ENCODE peak calls at places on chromosomes 12 and 14, in five cellular contexts. One of them, this sample, is unnamed.

GRCh38 chr12:123928897-123929296 is 43.7 kb downstream of the CCDC92 start:
- DNase-seq in heart left ventricle: no peak
- DNase-seq in mammary epithelial cell: no peak
- DNase-seq in testis: no peak
- DNase-seq in stomach: no peak
- DNase-seq in this sample: no peak

GRCh38 chr12:132528564-132529106 is 38.7 kb downstream of the FBRSL1 start:
- DNase-seq in heart left ventricle: no peak
- DNase-seq in mammary epithelial cell: no peak
- DNase-seq in testis: no peak
- DNase-seq in stomach: no peak
- DNase-seq in this sample: no peak

GRCh38 chr12:67468549-67469245 is 179.8 kb upstream of the DYRK2 start:
- DNase-seq in heart left ventricle: no peak
- DNase-seq in mammary epithelial cell: no peak
- DNase-seq in testis: no peak
- DNase-seq in stomach: no peak
- DNase-seq in this sample: no peak

GRCh38 chr14:96383445-96383844 is 8.5 kb upstream of the AK7 start:
- DNase-seq in heart left ventricle: no peak
- DNase-seq in mammary epithelial cell: peak
- DNase-seq in testis: no peak
- DNase-seq in stomach: no peak
- DNase-seq in this sample: no peak

GRCh38 chr14:93274055-93274806 is 58.6 kb downstream of the BTBD7 start:
- DNase-seq in heart left ventricle: no peak
- DNase-seq in mammary epithelial cell: peak
- DNase-seq in testis: no peak
- DNase-seq in stomach: no peak
- DNase-seq in this sample: no peak

GRCh38 chr12:107291018-107291417 is 197.7 kb upstream of the CRY1 start:
- DNase-seq in heart left ventricle: no peak
- DNase-seq in mammary epithelial cell: no peak
- DNase-seq in testis: no peak
- DNase-seq in stomach: no peak
- DNase-seq in this sample: no peak

GRCh38 chr12:104669851-104670337 is 213.1 kb downstream of the CHST11 start:
- DNase-seq in heart left ventricle: peak
- DNase-seq in mammary epithelial cell: no peak
- DNase-seq in testis: peak
- DNase-seq in stomach: peak
- DNase-seq in this sample: no peak

GRCh38 chr12:62361048-62361447 is 100.8 kb downstream of the USP15 start:
- DNase-seq in heart left ventricle: no peak
- DNase-seq in mammary epithelial cell: no peak
- DNase-seq in testis: no peak
- DNase-seq in stomach: no peak
- DNase-seq in this sample: no peak

GRCh38 chr12:131055093-131055465 is 101.4 kb downstream of the ADGRD1 start:
- DNase-seq in heart left ventricle: no peak
- DNase-seq in mammary epithelial cell: no peak
- DNase-seq in testis: no peak
- DNase-seq in stomach: no peak
- DNase-seq in this sample: no peak

GRCh38 chr12:124479680-124480468 is 87.5 kb downstream of the NCOR2 start:
- DNase-seq in heart left ventricle: peak
- DNase-seq in mammary epithelial cell: no peak
- DNase-seq in testis: no peak
- DNase-seq in stomach: no peak
- DNase-seq in this sample: no peak

GRCh38 chr14:29217813-29218450 is 451.3 kb downstream of the FOXG1 start:
- DNase-seq in heart left ventricle: no peak
- DNase-seq in mammary epithelial cell: no peak
- DNase-seq in testis: no peak
- DNase-seq in stomach: no peak
- DNase-seq in this sample: no peak

GRCh38 chr12:68225576-68226476 is at the start of gene IL26:
- DNase-seq in heart left ventricle: no peak
- DNase-seq in mammary epithelial cell: no peak
- DNase-seq in testis: no peak
- DNase-seq in stomach: no peak
- DNase-seq in this sample: no peak

GRCh38 chr14:99257122-99257672 is 14.8 kb downstream of the BCL11B start:
- DNase-seq in heart left ventricle: no peak
- DNase-seq in mammary epithelial cell: no peak
- DNase-seq in testis: no peak
- DNase-seq in stomach: no peak
- DNase-seq in this sample: no peak

GRCh38 chr14:30362369-30363218 is 196.4 kb upstream of the G2E3 start:
- DNase-seq in heart left ventricle: no peak
- DNase-seq in mammary epithelial cell: no peak
- DNase-seq in testis: no peak
- DNase-seq in stomach: no peak
- DNase-seq in this sample: no peak

GRCh38 chr14:83300454-83301064 is 1766.9 kb upstream of the SEL1L start:
- DNase-seq in heart left ventricle: no peak
- DNase-seq in mammary epithelial cell: peak
- DNase-seq in testis: no peak
- DNase-seq in stomach: no peak
- DNase-seq in this sample: peak

GRCh38 chr12:117331691-117332090 is 29.7 kb downstream of the NOS1 start:
- DNase-seq in heart left ventricle: no peak
- DNase-seq in mammary epithelial cell: no peak
- DNase-seq in testis: no peak
- DNase-seq in stomach: no peak
- DNase-seq in this sample: no peak

GRCh38 chr14:69573205-69573840 is 1.3 kb downstream of the CCDC177 start:
- DNase-seq in heart left ventricle: no peak
- DNase-seq in mammary epithelial cell: no peak
- DNase-seq in testis: no peak
- DNase-seq in stomach: no peak
- DNase-seq in this sample: no peak

GRCh38 chr12:2418579-2418978 is 365.8 kb downstream of the CACNA1C start:
- DNase-seq in heart left ventricle: no peak
- DNase-seq in mammary epithelial cell: no peak
- DNase-seq in testis: no peak
- DNase-seq in stomach: no peak
- DNase-seq in this sample: no peak

GRCh38 chr12:119694111-119694510 is 26.2 kb downstream of the PRKAB1 start:
- DNase-seq in heart left ventricle: no peak
- DNase-seq in mammary epithelial cell: no peak
- DNase-seq in testis: no peak
- DNase-seq in stomach: no peak
- DNase-seq in this sample: no peak

GRCh38 chr12:112018571-112019237 is 5.5 kb downstream of the ERP29 start:
- DNase-seq in heart left ventricle: no peak
- DNase-seq in mammary epithelial cell: peak
- DNase-seq in testis: no peak
- DNase-seq in stomach: no peak
- DNase-seq in this sample: peak

GRCh38 chr14:99257673-99258221 is 14.2 kb downstream of the BCL11B start:
- DNase-seq in heart left ventricle: no peak
- DNase-seq in mammary epithelial cell: no peak
- DNase-seq in testis: no peak
- DNase-seq in stomach: no peak
- DNase-seq in this sample: no peak

GRCh38 chr12:10716704-10717315 is 6.3 kb downstream of the YBX3 start:
- DNase-seq in heart left ventricle: peak
- DNase-seq in mammary epithelial cell: peak
- DNase-seq in testis: peak
- DNase-seq in stomach: peak
- DNase-seq in this sample: peak

GRCh38 chr12:11654338-11654737 is 4.9 kb downstream of the ETV6 start:
- DNase-seq in heart left ventricle: no peak
- DNase-seq in mammary epithelial cell: no peak
- DNase-seq in testis: no peak
- DNase-seq in stomach: no peak
- DNase-seq in this sample: no peak

GRCh38 chr12:15545329-15545728 is 223.0 kb downstream of the PTPRO start:
- DNase-seq in heart left ventricle: no peak
- DNase-seq in mammary epithelial cell: no peak
- DNase-seq in testis: no peak
- DNase-seq in stomach: no peak
- DNase-seq in this sample: no peak

GRCh38 chr14:33567003-33567735 is 383.7 kb downstream of the EGLN3 start:
- DNase-seq in heart left ventricle: no peak
- DNase-seq in mammary epithelial cell: no peak
- DNase-seq in testis: no peak
- DNase-seq in stomach: no peak
- DNase-seq in this sample: no peak

GRCh38 chr12:69988601-69989194 is 163.7 kb downstream of the MYRFL start:
- DNase-seq in heart left ventricle: no peak
- DNase-seq in mammary epithelial cell: peak
- DNase-seq in testis: no peak
- DNase-seq in stomach: no peak
- DNase-seq in this sample: no peak

GRCh38 chr12:97960741-97961608 is 498.4 kb downstream of the RMST start:
- DNase-seq in heart left ventricle: no peak
- DNase-seq in mammary epithelial cell: peak
- DNase-seq in testis: peak
- DNase-seq in stomach: peak
- DNase-seq in this sample: no peak

GRCh38 chr12:97957109-97957508 is 494.5 kb downstream of the RMST start:
- DNase-seq in heart left ventricle: no peak
- DNase-seq in mammary epithelial cell: no peak
- DNase-seq in testis: no peak
- DNase-seq in stomach: no peak
- DNase-seq in this sample: no peak

GRCh38 chr12:97960225-97960624 is 497.6 kb downstream of the RMST start:
- DNase-seq in heart left ventricle: no peak
- DNase-seq in mammary epithelial cell: no peak
- DNase-seq in testis: no peak
- DNase-seq in stomach: no peak
- DNase-seq in this sample: no peak
- TF ChIP-seq CTCF in heart left ventricle: no peak
- TF ChIP-seq CTCF in mammary epithelial cell: no peak
- TF ChIP-seq CTCF in testis: no peak
- TF ChIP-seq CTCF in stomach: no peak
- TF ChIP-seq CTCF in this sample: no peak

DNA sequence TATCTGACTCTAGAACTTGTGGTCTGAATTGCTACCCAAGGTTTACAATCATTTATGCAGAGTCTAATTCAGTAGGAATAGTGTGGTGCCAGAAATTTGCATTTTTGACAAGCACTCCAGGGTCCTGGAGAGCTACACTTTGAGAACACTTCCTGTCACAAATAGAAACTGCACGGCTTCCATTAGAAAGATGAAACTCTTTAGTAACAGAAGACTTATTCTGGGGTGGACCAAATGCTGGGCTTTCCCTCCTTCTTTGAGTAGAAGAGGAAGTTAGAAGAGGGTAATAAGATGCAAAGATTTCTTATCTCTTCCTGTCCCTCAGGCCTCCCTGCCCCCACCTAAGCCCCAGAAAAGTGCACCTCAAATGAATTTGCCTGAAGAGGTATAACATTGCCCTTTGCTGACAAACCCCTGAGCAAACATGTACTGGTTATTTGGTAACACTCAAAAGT is 28.4 kb downstream of the DGLUCY start:
- DNase-seq in heart left ventricle: no peak
- DNase-seq in mammary epithelial cell: no peak
- DNase-seq in testis: no peak
- DNase-seq in stomach: no peak
- DNase-seq in this sample: no peak
- H3K4me3 ChIP-seq in heart left ventricle: no peak
- H3K4me3 ChIP-seq in mammary epithelial cell: no peak
- H3K4me3 ChIP-seq in testis: no peak
- H3K4me3 ChIP-seq in stomach: no peak
- H3K4me3 ChIP-seq in this sample: no peak

DNA sequence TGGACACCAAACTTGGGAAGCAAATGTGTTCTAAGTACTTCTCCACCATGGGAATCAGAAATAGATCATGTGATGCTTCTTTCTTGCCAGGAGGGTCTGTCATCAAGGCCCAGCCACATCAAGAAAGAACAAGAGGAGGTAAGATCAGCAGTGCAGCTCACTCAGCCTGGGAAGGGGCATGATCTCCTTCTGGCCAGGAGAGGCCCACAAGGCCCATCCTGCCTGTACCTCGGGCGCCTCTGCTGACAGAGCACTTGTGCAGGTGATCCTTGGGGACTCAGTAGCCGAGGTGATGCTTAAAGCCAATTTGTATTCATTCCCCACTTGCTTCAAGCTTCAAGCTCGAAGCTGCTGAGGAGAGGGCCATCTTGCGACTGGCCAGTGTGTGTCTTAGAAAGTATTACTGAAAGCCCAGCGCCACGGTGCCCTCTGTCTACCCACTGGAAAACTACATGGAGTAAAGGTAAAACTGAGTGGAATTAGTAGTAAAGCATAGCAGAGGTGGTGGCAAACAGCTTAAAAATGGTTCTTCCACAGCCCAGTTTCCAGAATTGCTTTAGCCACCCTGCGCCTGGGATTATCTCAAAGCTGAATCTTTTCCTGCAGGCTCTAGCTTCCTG is 26.2 kb downstream of the RTRAF start:
- DNase-seq in heart left ventricle: no peak
- DNase-seq in mammary epithelial cell: no peak
- DNase-seq in testis: peak
- DNase-seq in stomach: peak
- DNase-seq in this sample: no peak
- TF ChIP-seq CTCF in heart left ventricle: peak
- TF ChIP-seq CTCF in mammary epithelial cell: peak
- TF ChIP-seq CTCF in testis: no peak
- TF ChIP-seq CTCF in stomach: peak
- TF ChIP-seq CTCF in this sample: peak

DNA sequence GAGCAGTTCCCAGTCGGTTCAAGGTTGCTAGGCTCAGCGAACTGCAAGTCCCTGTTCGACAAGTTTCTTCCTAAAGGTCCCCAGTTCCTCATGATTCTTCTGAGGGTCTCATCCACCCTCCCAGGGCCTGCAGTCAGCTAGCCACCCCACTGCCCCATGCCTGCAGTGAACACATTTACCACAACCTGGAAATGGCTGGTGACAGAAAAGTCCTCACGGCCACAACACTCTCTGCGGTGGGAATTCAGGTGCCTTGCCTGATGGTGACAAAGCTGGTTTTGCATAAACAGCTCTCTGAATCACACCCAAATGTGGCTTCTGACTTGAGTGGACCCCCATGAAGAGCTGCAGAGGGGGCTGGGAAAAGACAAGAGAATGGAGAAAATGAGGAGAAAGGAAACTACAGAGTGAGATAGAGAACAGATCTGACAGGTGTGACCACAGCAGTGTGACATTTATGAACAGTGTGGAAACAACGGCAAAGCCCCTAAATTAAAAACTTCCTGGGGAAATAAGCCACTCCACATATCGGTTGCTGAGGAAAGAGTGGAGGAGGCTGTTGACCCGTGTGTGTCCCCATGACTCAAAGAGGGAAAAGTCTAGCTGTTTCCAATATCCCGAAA is 1.3 kb upstream of the CD27 start:
- DNase-seq in heart left ventricle: no peak
- DNase-seq in mammary epithelial cell: no peak
- DNase-seq in testis: no peak
- DNase-seq in stomach: no peak
- DNase-seq in this sample: no peak
- H3K4me3 ChIP-seq in heart left ventricle: no peak
- H3K4me3 ChIP-seq in mammary epithelial cell: no peak
- H3K4me3 ChIP-seq in testis: no peak
- H3K4me3 ChIP-seq in stomach: no peak
- H3K4me3 ChIP-seq in this sample: no peak

GRCh38 chr14:101705733-101706508 is 55.6 kb upstream of the PPP2R5C start:
- DNase-seq in heart left ventricle: peak
- DNase-seq in mammary epithelial cell: no peak
- DNase-seq in testis: no peak
- DNase-seq in stomach: peak
- DNase-seq in this sample: no peak
- TF ChIP-seq CTCF in heart left ventricle: no peak
- TF ChIP-seq CTCF in mammary epithelial cell: no peak
- TF ChIP-seq CTCF in testis: no peak
- TF ChIP-seq CTCF in stomach: no peak
- TF ChIP-seq CTCF in this sample: no peak